ENCODE peak calls at places on chromosomes 12 and 14, in nine cellular contexts. G, Z, B, H, L, K, Q, V and S are unnamed samples.
A peak's percentile ranks its signal among the peaks of the same experiment; 100 is the strongest.

GRCh38 chr14:70962935-70963334 is 55.7 kb downstream of the PCNX1 start:
- DNase-seq in G (no peak), Z (no peak), B (no peak), H (peak; percentile 15), L (no peak), K (no peak), Q (no peak), V (no peak), S (no peak)

GRCh38 chr12:112183141-112183581 is 57.8 kb downstream of the TRAFD1 start:
- DNase-seq in G (peak; percentile 26), Z (peak; percentile 75), B (no peak), H (peak; percentile 70), L (peak; percentile 26), K (no peak), Q (no peak), V (peak; percentile 11), S (no peak)

GRCh38 chr14:20986811-20987210 is 3.0 kb upstream of the METTL17 start:
- DNase-seq in G (no peak), Z (no peak), B (peak; percentile 45), H (peak; percentile 96), L (peak; percentile 72), K (no peak), Q (no peak), V (no peak), S (no peak)

GRCh38 chr12:95633049-95633545 is 81.8 kb upstream of the USP44 start:
- DNase-seq in G (peak; percentile 5), Z (no peak), B (peak; percentile 67), H (peak; percentile 96), L (peak; percentile 93), K (no peak), Q (no peak), V (no peak), S (no peak)

GRCh38 chr12:53978477-53979356 is 4.0 kb upstream of the HOTAIR start:
- DNase-seq in G (no peak), Z (no peak), B (peak; percentile 82), H (no peak), L (no peak), K (no peak), Q (no peak), V (no peak), S (peak; percentile 58)

GRCh38 chr12:92147491-92147890 is 1.8 kb upstream of the BTG1 start:
- DNase-seq in G (no peak), Z (no peak), B (no peak), H (no peak), L (no peak), K (no peak), Q (no peak), V (no peak), S (no peak)

GRCh38 chr12:12736759-12737676 is 19.9 kb downstream of the CDKN1B start:
- DNase-seq in G (no peak), Z (no peak), B (peak; percentile 66), H (peak; percentile 92), L (no peak), K (no peak), Q (peak; percentile 32), V (no peak), S (peak; percentile 75)

GRCh38 chr14:90487031-90487430 is 90.2 kb downstream of the CALM1 start:
- DNase-seq in G (no peak), Z (no peak), B (no peak), H (no peak), L (no peak), K (no peak), Q (no peak), V (no peak), S (peak; percentile 32)

GRCh38 chr14:77181124-77181602 is 435 bp upstream of the TMEM63C start:
- DNase-seq in G (no peak), Z (no peak), B (no peak), H (no peak), L (no peak), K (no peak), Q (no peak), V (no peak), S (no peak)

GRCh38 chr14:81435578-81436295 is 35.6 kb upstream of the STON2 start:
- DNase-seq in G (no peak), Z (peak; percentile 42), B (no peak), H (peak; percentile 50), L (peak; percentile 4), K (no peak), Q (peak; percentile 88), V (no peak), S (peak; percentile 79)

GRCh38 chr14:63952933-63953437 is 100.2 kb downstream of the SYNE2 start:
- DNase-seq in G (no peak), Z (no peak), B (no peak), H (peak; percentile 60), L (no peak), K (no peak), Q (no peak), V (no peak), S (no peak)